ENCODE peak calls at places on chromosomes 12 and 14, in five cellular contexts. V is CD8-positive, alpha-beta memory T cell; F is A549; S is T47D; M is stomach. R is an unnamed sample.

GRCh38 chr14:56144176-56144575 is 26.0 kb downstream of the PELI2 start:
- DNase-seq in V (no peak), F (no peak), S (no peak), M (no peak), R (no peak)

GRCh38 chr12:90036641-90037040 is 328.0 kb upstream of the ATP2B1 start:
- DNase-seq in V (no peak), F (no peak), S (no peak), M (no peak), R (no peak)

GRCh38 chr12:69291278-69291593 is 51.9 kb downstream of the CPSF6 start:
- DNase-seq in V (no peak), F (no peak), S (no peak), M (no peak), R (no peak)

GRCh38 chr12:98198261-98198982 is 317.0 kb upstream of the TMPO start:
- DNase-seq in V (no peak), F (no peak), S (no peak), M (no peak), R (no peak)

GRCh38 chr12:29149691-29150382 is 759 bp downstream of the FAR2 start:
- DNase-seq in V (no peak), F (no peak), S (no peak), M (no peak), R (peak; percentile 61)

GRCh38 chr14:28101992-28102391 is 664.6 kb upstream of the FOXG1 start:
- DNase-seq in V (no peak), F (no peak), S (no peak), M (no peak), R (no peak)

GRCh38 chr14:22500954-22501353 is 88.1 kb downstream of the DAD1 start:
- DNase-seq in V (no peak), F (no peak), S (no peak), M (no peak), R (no peak)

GRCh38 chr12:32577328-32577727 is 101.8 kb upstream of the DNM1L start:
- DNase-seq in V (no peak), F (no peak), S (no peak), M (no peak), R (no peak)

GRCh38 chr14:102187044-102187443 is 47.3 kb downstream of the WDR20 start:
- DNase-seq in V (no peak), F (peak; percentile 34), S (no peak), M (no peak), R (no peak)

GRCh38 chr12:132178801-132179401 is 34.6 kb downstream of the NOC4L start:
- DNase-seq in V (no peak), F (peak; percentile 58), S (peak; percentile 74), M (no peak), R (no peak)

GRCh38 chr12:131091413-131091975 is 137.8 kb downstream of the ADGRD1 start:
- DNase-seq in V (no peak), F (no peak), S (no peak), M (no peak), R (no peak)

GRCh38 chr12:80815351-80815750 is 98.6 kb downstream of the MYF5 start:
- DNase-seq in V (no peak), F (no peak), S (no peak), M (no peak), R (no peak)

GRCh38 chr12:47276253-47277070 is 196.7 kb upstream of the AMIGO2 start:
- DNase-seq in V (peak; percentile 30), F (peak; percentile 85), S (no peak), M (no peak), R (peak; percentile 76)

GRCh38 chr12:67827820-67828383 is 161.3 kb upstream of the IFNG-AS1 start:
- DNase-seq in V (no peak), F (peak; percentile 80), S (no peak), M (no peak), R (peak; percentile 40)

GRCh38 chr14:24774167-24774915 is 140.4 kb upstream of the GZMB start:
- DNase-seq in V (no peak), F (no peak), S (no peak), M (no peak), R (no peak)

GRCh38 chr12:53737951-53738833 is 10.9 kb upstream of the CALCOCO1 start:
- DNase-seq in V (peak; percentile 41), F (no peak), S (no peak), M (peak; percentile 48), R (peak; percentile 40)

GRCh38 chr12:127081058-127081457 is 1185.9 kb upstream of the TMEM132C start:
- DNase-seq in V (no peak), F (no peak), S (no peak), M (no peak), R (no peak)

GRCh38 chr12:94994312-94994711 is 9.2 kb downstream of the NDUFA12 start:
- DNase-seq in V (no peak), F (peak; percentile 46), S (no peak), M (no peak), R (no peak)

GRCh38 chr12:20376984-20377383 is 8.6 kb downstream of the PDE3A start:
- DNase-seq in V (no peak), F (peak; percentile 44), S (no peak), M (no peak), R (no peak)

GRCh38 chr12:22588817-22589216 is 36.2 kb upstream of the ETNK1 start:
- DNase-seq in V (no peak), F (peak; percentile 87), S (no peak), M (no peak), R (peak; percentile 30)

GRCh38 chr12:1115471-1116242 is 124.6 kb downstream of the ERC1 start:
- DNase-seq in V (no peak), F (no peak), S (no peak), M (no peak), R (no peak)

GRCh38 chr14:31263485-31264133 is 56.0 kb upstream of the HECTD1 start:
- DNase-seq in V (no peak), F (peak; percentile 77), S (peak; percentile 28), M (peak; percentile 54), R (no peak)

GRCh38 chr14:68506645-68507405 is 286.0 kb downstream of the ZFP36L1 start:
- DNase-seq in V (peak; percentile 4), F (no peak), S (no peak), M (peak; percentile 57), R (no peak)

GRCh38 chr12:5808956-5809355 is 136.1 kb downstream of the ANO2 start:
- DNase-seq in V (no peak), F (no peak), S (no peak), M (no peak), R (no peak)

GRCh38 chr12:41645624-41646023 is 457.5 kb downstream of the PDZRN4 start:
- DNase-seq in V (no peak), F (no peak), S (no peak), M (no peak), R (no peak)

GRCh38 chr12:105331805-105332251 is 1.3 kb downstream of the C12orf75 start:
- DNase-seq in V (peak; percentile 6), F (no peak), S (no peak), M (peak; percentile 30), R (peak; percentile 58)